ENCODE peak calls at places on chromosomes 13 and 19, in ten cellular contexts. K, C, A, U, D, T, R, E, M and F are unnamed samples.

GRCh38 chr13:54859827-54860226 is 1831.2 kb downstream of the OLFM4 start:
- DNase-seq in K (no peak), A (no peak), U (no peak), R (no peak), D (no peak), M (no peak), C (no peak), T (no peak), E (no peak), F (no peak)

GRCh38 chr19:55311397-55311796 is 13.7 kb downstream of the TMEM150B start:
- DNase-seq in C (no peak), T (no peak), K (no peak), A (no peak), U (no peak), M (no peak), R (no peak), D (no peak), E (no peak), F (no peak)

GRCh38 chr13:94061316-94061715 is 418.2 kb downstream of the DCT start:
- DNase-seq in M (no peak), T (no peak), A (no peak), E (peak), C (peak), K (peak), U (no peak), D (no peak), R (no peak), F (no peak)

GRCh38 chr19:19460761-19461265 is 54.5 kb downstream of the TSSK6 start:
- DNase-seq in M (no peak), D (peak), U (peak), T (peak), K (no peak), A (peak), R (no peak), C (no peak), E (no peak), F (no peak)

GRCh38 chr13:41601718-41602445 is 144.5 kb downstream of the RGCC start:
- DNase-seq in A (no peak), M (no peak), R (no peak), K (no peak), E (no peak), D (no peak), C (no peak), T (no peak), U (no peak), F (no peak)

GRCh38 chr13:66673401-66673800 is 556.7 kb downstream of the PCDH9 start:
- DNase-seq in M (no peak), A (no peak), R (no peak), U (no peak), D (no peak), T (no peak), E (peak), K (no peak), C (peak), F (peak)

GRCh38 chr13:60431108-60431700 is 34.2 kb downstream of the TDRD3 start:
- DNase-seq in T (no peak), R (no peak), U (peak), K (peak), D (no peak), E (peak), M (peak), A (no peak), C (peak), F (peak)

GRCh38 chr13:37647038-37647650 is 48.6 kb upstream of the POSTN start:
- DNase-seq in C (peak), R (no peak), E (no peak), A (no peak), K (no peak), T (no peak), M (no peak), D (peak), U (no peak), F (no peak)

GRCh38 chr19:30445385-30445784 is 73.2 kb downstream of the ZNF536 start:
- DNase-seq in U (no peak), C (no peak), E (no peak), M (no peak), T (no peak), K (no peak), D (no peak), A (no peak), R (no peak), F (no peak)

GRCh38 chr19:41876847-41877489 is at the start of gene CD79A:
- DNase-seq in M (no peak), E (no peak), D (no peak), T (no peak), R (no peak), K (no peak), C (no peak), U (no peak), A (no peak), F (no peak)

GRCh38 chr13:48906200-48906599 is 69.5 kb upstream of the FNDC3A start:
- DNase-seq in C (no peak), A (no peak), U (no peak), K (no peak), M (no peak), T (no peak), E (no peak), R (no peak), D (no peak), F (no peak)